ENCODE peak calls at places on chromosomes 7 and 10, in four cellular contexts. J is CD4-positive, CD25-positive, alpha-beta regulatory T cell; D is progenitor cell of endocrine pancreas; P is sciatic nerve. Z is an unnamed sample.

GRCh38 chr10:79476645-79477044 is 31.2 kb upstream of the ZCCHC24 start:
- DNase-seq in P (no peak), J (no peak), D (no peak), Z (no peak)

GRCh38 chr10:15879058-15879457 is 18.8 kb upstream of the MINDY3 start:
- DNase-seq in P (no peak), D (no peak), J (peak; percentile 55), Z (peak; percentile 11)

GRCh38 chr10:57142925-57143576 is 782.0 kb upstream of the ZWINT start:
- DNase-seq in D (no peak), J (no peak), P (no peak), Z (no peak)

GRCh38 chr10:119263966-119264621 is 56.7 kb downstream of the GRK5 start:
- DNase-seq in J (no peak), D (no peak), P (no peak), Z (no peak)

GRCh38 chr7:26078437-26079362 is 73.3 kb upstream of the NFE2L3 start:
- DNase-seq in D (peak; percentile 54), J (peak; percentile 82), P (peak; percentile 69), Z (peak; percentile 76)

GRCh38 chr10:5748394-5748803 is 63.8 kb downstream of the TASOR2 start:
- DNase-seq in J (no peak), D (no peak), P (no peak), Z (no peak)

GRCh38 chr10:113056030-113056429 is 106.0 kb downstream of the TCF7L2 start:
- DNase-seq in P (no peak), D (no peak), J (no peak), Z (no peak)

GRCh38 chr10:116120688-116121087 is 152.3 kb downstream of the GFRA1 start:
- DNase-seq in J (no peak), D (no peak), P (no peak), Z (no peak)

GRCh38 chr10:118459642-118460193 is 117.6 kb upstream of the FAM204A start:
- DNase-seq in D (peak; percentile 52), J (peak; percentile 46), P (peak; percentile 71), Z (peak; percentile 25)

GRCh38 chr10:132764108-132764507 is 21.8 kb downstream of the NKX6-2 start:
- DNase-seq in J (no peak), D (no peak), P (no peak), Z (no peak)

GRCh38 chr10:107081644-107082043 is 82.9 kb downstream of the SORCS1 start:
- DNase-seq in P (no peak), J (no peak), D (no peak), Z (no peak)

GRCh38 chr7:20793686-20794394 is 7.2 kb upstream of the SP8 start:
- DNase-seq in J (no peak), D (no peak), P (no peak), Z (no peak)

GRCh38 chr10:129908406-129908805 is 55.7 kb downstream of the EBF3 start:
- DNase-seq in D (no peak), J (no peak), P (peak; percentile 23), Z (no peak)

GRCh38 chr7:35716038-35716803 is 21.3 kb upstream of the HERPUD2 start:
- DNase-seq in J (no peak), D (no peak), P (no peak), Z (no peak)

GRCh38 chr7:82839555-82839954 is 323.1 kb downstream of the PCLO start:
- DNase-seq in P (no peak), D (no peak), J (no peak), Z (no peak)

GRCh38 chr7:157690058-157690832 is 353.4 kb downstream of the DNAJB6 start:
- DNase-seq in P (peak; percentile 49), D (no peak), J (no peak), Z (no peak)

GRCh38 chr7:77799078-77799964 is 748 bp downstream of the PHTF2 start:
- DNase-seq in D (peak; percentile 42), J (peak; percentile 57), P (peak; percentile 77), Z (peak; percentile 64)

GRCh38 chr10:119447823-119448546 is 94.5 kb downstream of the RGS10 start:
- DNase-seq in J (no peak), D (no peak), P (no peak), Z (no peak)

GRCh38 chr10:52383088-52383487 is 69.0 kb downstream of the DKK1 start:
- DNase-seq in D (no peak), J (no peak), P (no peak), Z (no peak)

GRCh38 chr10:115417585-115418265 is 324.6 kb downstream of the ATRNL1 start:
- DNase-seq in P (no peak), D (no peak), J (peak; percentile 16), Z (peak; percentile 0)

GRCh38 chr7:6556196-6556595 is 4.9 kb upstream of the GRID2IP start:
- DNase-seq in D (no peak), J (no peak), P (no peak), Z (no peak)

GRCh38 chr10:8424555-8425201 is 370.2 kb downstream of the GATA3 start:
- DNase-seq in D (no peak), J (peak; percentile 36), P (no peak), Z (no peak)

GRCh38 chr7:11698273-11698930 is 133.6 kb downstream of the THSD7A start:
- DNase-seq in J (no peak), D (no peak), P (no peak), Z (no peak)

GRCh38 chr7:9029671-9030070 is 596.3 kb downstream of the NXPH1 start:
- DNase-seq in J (no peak), D (no peak), P (no peak), Z (no peak)

GRCh38 chr10:72079356-72079755 is 9.0 kb downstream of the SPOCK2 start:
- DNase-seq in D (no peak), J (peak; percentile 71), P (no peak), Z (no peak)

GRCh38 chr10:18719811-18720210 is 60.6 kb downstream of the ARL5B start:
- DNase-seq in P (no peak), D (no peak), J (no peak), Z (no peak)

Z was measured in NCI-H526 treated with DMSO at 0.1 percent for 48 hours.